ENCODE peak calls at places on chromosomes 6 and 20, in four cellular contexts. One of them, this sample, is unnamed.

GRCh38 chr6:85422996-85423395 is 26.9 kb upstream of the NT5E start:
- DNase-seq in trophoblast cell: peak
- DNase-seq in skeletal muscle cell: no peak
- DNase-seq in G401: no peak
- DNase-seq in this sample: no peak

GRCh38 chr20:33585413-33585812 is 76.7 kb upstream of the C20orf144 start:
- DNase-seq in trophoblast cell: no peak
- DNase-seq in skeletal muscle cell: no peak
- DNase-seq in G401: no peak
- DNase-seq in this sample: no peak

GRCh38 chr6:107408714-107409113 is 50.6 kb downstream of the PDSS2 start:
- DNase-seq in trophoblast cell: no peak
- DNase-seq in skeletal muscle cell: no peak
- DNase-seq in G401: no peak
- DNase-seq in this sample: no peak

GRCh38 chr6:6191909-6192308 is 128.6 kb downstream of the F13A1 start:
- DNase-seq in trophoblast cell: no peak
- DNase-seq in skeletal muscle cell: no peak
- DNase-seq in G401: no peak
- DNase-seq in this sample: no peak

GRCh38 chr6:113739066-113739655 is 118.0 kb upstream of the MARCKS start:
- DNase-seq in trophoblast cell: peak
- DNase-seq in skeletal muscle cell: no peak
- DNase-seq in G401: no peak
- DNase-seq in this sample: peak

GRCh38 chr20:53915459-53916172 is 154.8 kb downstream of the BCAS1 start:
- DNase-seq in trophoblast cell: peak
- DNase-seq in skeletal muscle cell: peak
- DNase-seq in G401: peak
- DNase-seq in this sample: peak

GRCh38 chr6:43951063-43951755 is 176.0 kb downstream of the MRPL14 start:
- DNase-seq in trophoblast cell: peak
- DNase-seq in skeletal muscle cell: no peak
- DNase-seq in G401: no peak
- DNase-seq in this sample: no peak

GRCh38 chr6:121523628-121524027 is 88.2 kb downstream of the GJA1 start:
- DNase-seq in trophoblast cell: no peak
- DNase-seq in skeletal muscle cell: peak
- DNase-seq in G401: no peak
- DNase-seq in this sample: no peak

GRCh38 chr6:125872259-125872921 is 81.6 kb downstream of the NCOA7 start:
- DNase-seq in trophoblast cell: peak
- DNase-seq in skeletal muscle cell: no peak
- DNase-seq in G401: no peak
- DNase-seq in this sample: peak

GRCh38 chr6:86526238-86526637 is 411.1 kb upstream of the HTR1E start:
- DNase-seq in trophoblast cell: no peak
- DNase-seq in skeletal muscle cell: no peak
- DNase-seq in G401: no peak
- DNase-seq in this sample: no peak

GRCh38 chr6:79724816-79725215 is 93.7 kb downstream of the SH3BGRL2 start:
- DNase-seq in trophoblast cell: no peak
- DNase-seq in skeletal muscle cell: no peak
- DNase-seq in G401: peak
- DNase-seq in this sample: no peak

GRCh38 chr6:43043310-43043709 is 10.3 kb downstream of the CUL7 start:
- DNase-seq in trophoblast cell: no peak
- DNase-seq in skeletal muscle cell: no peak
- DNase-seq in G401: no peak
- DNase-seq in this sample: no peak

GRCh38 chr6:169725270-169726048 is 1.2 kb upstream of the PHF10 start:
- DNase-seq in trophoblast cell: peak
- DNase-seq in skeletal muscle cell: peak
- DNase-seq in G401: no peak
- DNase-seq in this sample: peak

GRCh38 chr6:5053038-5053437 is 32.1 kb upstream of the PPP1R3G start:
- DNase-seq in trophoblast cell: no peak
- DNase-seq in skeletal muscle cell: no peak
- DNase-seq in G401: no peak
- DNase-seq in this sample: no peak

GRCh38 chr6:155117266-155117665 is 122.2 kb downstream of the TIAM2 start:
- DNase-seq in trophoblast cell: peak
- DNase-seq in skeletal muscle cell: peak
- DNase-seq in G401: no peak
- DNase-seq in this sample: peak